ENCODE peak calls at places on chromosome 22, in ten cellular contexts. L, V, R, N, M, W, O, X, F and E are unnamed samples.

GRCh38 chr22:29150701-29151100 is 55.0 kb upstream of the EMID1 start:
- DNase-seq in L (no peak), V (no peak), R (no peak), N (no peak), M (no peak), W (no peak), O (no peak), X (no peak), F (no peak), E (no peak)

GRCh38 chr22:27654536-27655445 is 146.8 kb downstream of the MN1 start:
- DNase-seq in L (no peak), V (no peak), R (no peak), N (no peak), M (no peak), W (no peak), O (no peak), X (no peak), F (no peak), E (no peak)

GRCh38 chr22:18119409-18120110 is 9.0 kb downstream of the TUBA8 start:
- DNase-seq in L (no peak), V (no peak), R (no peak), N (no peak), M (peak; percentile 86), W (no peak), O (no peak), X (no peak), F (no peak), E (no peak)

GRCh38 chr22:20758688-20759087 is 15.2 kb upstream of the SERPIND1 start:
- DNase-seq in L (no peak), V (no peak), R (no peak), N (peak; percentile 32), M (no peak), W (no peak), O (no peak), X (no peak), F (no peak), E (no peak)

GRCh38 chr22:26330971-26331625 is 98.0 kb upstream of the ASPHD2 start:
- DNase-seq in L (peak; percentile 54), V (peak; percentile 17), R (peak; percentile 18), N (peak; percentile 58), M (peak; percentile 36), W (peak; percentile 59), O (peak; percentile 20), X (peak; percentile 50), F (no peak), E (no peak)

GRCh38 chr22:40634119-40634903 is 2.2 kb downstream of the MRTFA start:
- DNase-seq in L (no peak), V (no peak), R (no peak), N (no peak), M (no peak), W (no peak), O (no peak), X (no peak), F (no peak), E (no peak)

GRCh38 chr22:23289130-23289503 is 108.8 kb downstream of the BCR start:
- DNase-seq in L (no peak), V (no peak), R (no peak), N (no peak), M (no peak), W (no peak), O (no peak), X (no peak), F (no peak), E (no peak)

GRCh38 chr22:50040717-50041116 is 17.4 kb downstream of the TTLL8 start:
- DNase-seq in L (no peak), V (no peak), R (no peak), N (no peak), M (no peak), W (no peak), O (no peak), X (no peak), F (no peak), E (no peak)

GRCh38 chr22:49536571-49537131 is 291.0 kb downstream of the BRD1 start:
- DNase-seq in L (no peak), V (no peak), R (no peak), N (no peak), M (no peak), W (no peak), O (no peak), X (no peak), F (no peak), E (no peak)

GRCh38 chr22:42066937-42067336 is 3.7 kb downstream of the NAGA start:
- DNase-seq in L (no peak), V (no peak), R (no peak), N (no peak), M (no peak), W (no peak), O (no peak), X (no peak), F (no peak), E (no peak)

GRCh38 chr22:30188911-30189310 is 57.6 kb downstream of the LIF start:
- DNase-seq in L (no peak), V (no peak), R (no peak), N (no peak), M (no peak), W (no peak), O (no peak), X (no peak), F (no peak), E (no peak)

GRCh38 chr22:37462426-37462825 is 23.8 kb downstream of the MFNG start:
- DNase-seq in L (no peak), V (no peak), R (no peak), N (no peak), M (no peak), W (no peak), O (no peak), X (no peak), F (no peak), E (no peak)

GRCh38 chr22:31954535-31955326 is 10.4 kb downstream of the YWHAH start:
- DNase-seq in L (no peak), V (no peak), R (no peak), N (no peak), M (no peak), W (no peak), O (no peak), X (no peak), F (no peak), E (no peak)

GRCh38 chr22:24976442-24977218 is 24.1 kb downstream of the KIAA1671 start:
- DNase-seq in L (no peak), V (no peak), R (no peak), N (no peak), M (peak; percentile 48), W (no peak), O (no peak), X (no peak), F (no peak), E (no peak)